ENCODE peak calls at places on chromosomes 7 and 10, in six cellular contexts. O is EH; T is GM13977; B is stimulated activated CD4-positive, alpha-beta T cell treated with anti-CD3 and anti-CD28 coated beads, Interleukin-2, amount 100 ng/mL, for 48 hours; X is CD8-positive, alpha-beta memory T cell; H is T1000. J is an unnamed sample.

GRCh38 chr10:76286536-76286935 is 855.1 kb downstream of the LRMDA start:
- DNase-seq in X (no peak), T (no peak), H (no peak), B (no peak), O (peak; percentile 37), J (no peak)

GRCh38 chr7:121994625-121995410 is 121.9 kb downstream of the PTPRZ1 start:
- DNase-seq in B (peak; percentile 39), T (peak; percentile 59), O (peak; percentile 71), X (peak; percentile 48), H (peak; percentile 3), J (peak; percentile 16)

GRCh38 chr10:126904807-126905686 is at the start of gene DOCK1:
- DNase-seq in O (peak; percentile 82), B (no peak), T (no peak), H (peak; percentile 63), X (no peak), J (peak; percentile 73)

GRCh38 chr7:100933735-100934134 is 15.6 kb upstream of the MUC3A start:
- DNase-seq in O (no peak), H (no peak), T (no peak), X (no peak), B (no peak), J (no peak)

GRCh38 chr10:93991596-93992284 is 2.0 kb upstream of the PLCE1 start:
- DNase-seq in T (no peak), B (no peak), H (peak; percentile 58), X (no peak), O (peak; percentile 86), J (peak; percentile 78)

GRCh38 chr7:100613447-100614185 is 1.3 kb downstream of the MOSPD3 start:
- DNase-seq in B (no peak), X (no peak), H (no peak), O (no peak), T (no peak), J (no peak)

GRCh38 chr7:101586078-101586941 is 42.8 kb downstream of the MYL10 start:
- DNase-seq in T (no peak), B (no peak), X (no peak), H (no peak), O (no peak), J (no peak)

GRCh38 chr7:120043250-120043649 is 229.7 kb upstream of the KCND2 start:
- DNase-seq in X (no peak), B (no peak), O (no peak), T (no peak), H (no peak), J (no peak)

GRCh38 chr10:35607475-35608316 is 2.6 kb downstream of the GJD4 start:
- DNase-seq in O (peak; percentile 32), X (no peak), H (no peak), B (no peak), T (peak; percentile 27), J (no peak)

GRCh38 chr10:13871698-13872280 is 285.0 kb downstream of the PRPF18 start:
- DNase-seq in H (no peak), X (no peak), B (no peak), O (no peak), T (no peak), J (no peak)

GRCh38 chr10:5364916-5365434 is at the start of gene UCN3:
- DNase-seq in X (no peak), B (no peak), O (no peak), T (no peak), H (no peak), J (no peak)

GRCh38 chr7:20352573-20353304 is 22.0 kb downstream of the ITGB8 start:
- DNase-seq in B (no peak), X (no peak), O (no peak), T (no peak), H (peak; percentile 17), J (no peak)

GRCh38 chr10:68154211-68154497 is 44.9 kb downstream of the MYPN start:
- DNase-seq in H (no peak), O (peak; percentile 65), X (no peak), B (no peak), T (no peak), J (no peak)

GRCh38 chr7:151993977-151994676 is 31.3 kb upstream of the GALNT11 start:
- DNase-seq in X (no peak), T (no peak), H (no peak), O (no peak), B (peak; percentile 15), J (no peak)

GRCh38 chr7:116356979-116357378 is 142.6 kb upstream of the CAV2 start:
- DNase-seq in X (no peak), H (no peak), O (peak; percentile 29), B (no peak), T (no peak), J (no peak)

GRCh38 chr10:375885-376505 is 240.7 kb downstream of the ZMYND11 start:
- DNase-seq in O (no peak), T (no peak), X (no peak), B (no peak), H (no peak), J (no peak)

GRCh38 chr10:103895458-103896186 is 22.4 kb downstream of the STN1 start:
- DNase-seq in X (no peak), O (peak; percentile 78), H (no peak), T (no peak), B (no peak), J (no peak)

GRCh38 chr10:60917331-60918280 is 26.4 kb downstream of the RHOBTB1 start:
- DNase-seq in B (no peak), T (no peak), O (peak; percentile 58), H (no peak), X (no peak), J (no peak)

GRCh38 chr7:84196007-84196551 is 1.5 kb upstream of the SEMA3A start:
- DNase-seq in B (no peak), X (no peak), O (peak; percentile 65), T (no peak), H (no peak), J (peak; percentile 46)

GRCh38 chr10:103890688-103891087 is 27.3 kb downstream of the STN1 start:
- DNase-seq in H (no peak), X (no peak), T (no peak), O (no peak), B (no peak), J (peak; percentile 13)

GRCh38 chr10:35451103-35452016 is 115.1 kb downstream of the CCNY start:
- DNase-seq in X (no peak), T (peak; percentile 73), O (no peak), H (no peak), B (no peak), J (no peak)

GRCh38 chr10:125006188-125006680 is 64.3 kb downstream of the ZRANB1 start:
- DNase-seq in T (no peak), B (no peak), H (no peak), O (no peak), X (no peak), J (no peak)

GRCh38 chr10:114286971-114287370 is 47.9 kb downstream of the VWA2 start:
- DNase-seq in X (no peak), B (no peak), H (no peak), T (no peak), O (no peak), J (no peak)

GRCh38 chr10:78209987-78210386 is 176.3 kb downstream of the RPS24 start:
- DNase-seq in T (no peak), X (no peak), O (no peak), H (no peak), B (no peak), J (no peak)

GRCh38 chr10:114412907-114413386 is 8.6 kb upstream of the AFAP1L2 start:
- DNase-seq in B (no peak), T (no peak), H (peak; percentile 7), O (peak; percentile 15), X (no peak), J (no peak)

GRCh38 chr7:132381742-132382472 is 194.4 kb downstream of the PLXNA4 start:
- DNase-seq in X (no peak), B (no peak), H (no peak), T (no peak), O (no peak), J (no peak)

GRCh38 chr10:77348082-77348481 is 289.5 kb downstream of the KCNMA1 start:
- DNase-seq in T (no peak), B (no peak), X (no peak), H (no peak), O (peak; percentile 53), J (no peak)

J was measured in T47D.